ENCODE peak calls at places on chromosomes 11 and 22, in six cellular contexts. E, Q, I, V, K and Y are unnamed samples.

GRCh38 chr11:131894615-131895544 is 524.5 kb downstream of the NTM start:
- DNase-seq in E (no peak), V (no peak), I (no peak), Q (no peak), K (no peak), Y (no peak)

GRCh38 chr22:23856721-23857605 is 712 bp upstream of the SLC2A11 start:
- DNase-seq in Q (no peak), I (peak; percentile 53), E (no peak), V (no peak), K (peak; percentile 73), Y (peak; percentile 40)

GRCh38 chr11:1102221-1102971 is 27.7 kb downstream of the MUC2 start:
- DNase-seq in Q (no peak), V (no peak), K (no peak), E (no peak), I (no peak), Y (no peak)

GRCh38 chr22:35900483-35901168 is 128.0 kb downstream of the RBFOX2 start:
- DNase-seq in K (no peak), Q (no peak), V (peak; percentile 31), E (no peak), I (no peak), Y (peak; percentile 7)

GRCh38 chr11:2663506-2663905 is 36.3 kb downstream of the KCNQ1OT1 start:
- DNase-seq in Q (peak; percentile 18), E (no peak), V (no peak), I (no peak), K (no peak), Y (no peak)

GRCh38 chr11:124415356-124415923 is 9.2 kb downstream of the OR8B4 start:
- DNase-seq in E (peak; percentile 19), I (no peak), V (peak; percentile 1), Q (peak; percentile 21), K (peak; percentile 61), Y (no peak)

GRCh38 chr22:31611065-31611760 is 50.8 kb downstream of the PISD start:
- DNase-seq in Q (no peak), I (no peak), E (no peak), V (no peak), K (no peak), Y (peak; percentile 1)

GRCh38 chr11:1197431-1197885 is 25.4 kb upstream of the MUC5B start:
- DNase-seq in K (no peak), V (no peak), I (no peak), E (no peak), Q (no peak), Y (no peak)

GRCh38 chr22:37472418-37473006 is 13.7 kb downstream of the MFNG start:
- DNase-seq in I (peak; percentile 35), V (no peak), Q (peak; percentile 71), E (no peak), K (peak; percentile 56), Y (peak; percentile 48)

GRCh38 chr11:72349053-72349452 is 85.3 kb downstream of the CLPB start:
- DNase-seq in V (no peak), E (no peak), Q (no peak), I (no peak), K (no peak), Y (no peak)

GRCh38 chr22:46363611-46364321 is 28.3 kb downstream of the TRMU start:
- DNase-seq in K (no peak), Q (no peak), I (no peak), V (no peak), E (no peak), Y (no peak)

GRCh38 chr22:23522642-23523251 is 57.3 kb downstream of the IGLL1 start:
- DNase-seq in I (no peak), V (peak; percentile 18), Q (no peak), E (no peak), K (peak; percentile 61), Y (no peak)

GRCh38 chr22:24271406-24271760 is 752 bp downstream of the SPECC1L start:
- DNase-seq in Q (no peak), E (no peak), V (no peak), K (peak; percentile 55), I (no peak), Y (no peak)

GRCh38 chr22:20970939-20971657 is 4.0 kb downstream of the AIFM3 start:
- DNase-seq in V (no peak), E (no peak), I (no peak), K (no peak), Q (no peak), Y (no peak)

GRCh38 chr22:23833911-23834317 is 4.9 kb downstream of the DERL3 start:
- DNase-seq in E (no peak), I (no peak), V (no peak), Q (no peak), K (no peak), Y (no peak)

GRCh38 chr11:9527481-9528140 is 45.9 kb upstream of the WEE1 start:
- DNase-seq in K (no peak), E (peak; percentile 33), V (peak; percentile 82), Q (no peak), I (no peak), Y (no peak)

GRCh38 chr22:43008921-43009320 is 6.0 kb downstream of the PACSIN2 start:
- DNase-seq in E (no peak), Q (no peak), K (no peak), V (no peak), I (no peak), Y (no peak)

GRCh38 chr11:70352601-70353000 is 45.7 kb upstream of the CTTN start:
- DNase-seq in I (no peak), K (no peak), V (no peak), E (no peak), Q (no peak), Y (no peak)

GRCh38 chr11:118918128-118918685 is 7.5 kb downstream of the BCL9L start:
- DNase-seq in V (peak; percentile 93), K (peak; percentile 89), E (no peak), Q (no peak), I (no peak), Y (peak; percentile 73)

GRCh38 chr11:126624491-126624890 is 269.0 kb downstream of the ST3GAL4 start:
- DNase-seq in E (no peak), I (no peak), K (no peak), V (no peak), Q (no peak), Y (no peak)

GRCh38 chr11:69702769-69703510 is 882 bp downstream of the FGF19 start:
- DNase-seq in K (no peak), V (no peak), I (no peak), Q (no peak), E (no peak), Y (no peak)

GRCh38 chr22:36377022-36377631 is 10.6 kb downstream of the MYH9 start:
- DNase-seq in Q (peak; percentile 77), K (no peak), E (no peak), V (no peak), I (no peak), Y (peak; percentile 61)

GRCh38 chr22:36732609-36733008 is 29.1 kb upstream of the CACNG2 start:
- DNase-seq in I (no peak), V (no peak), E (no peak), Q (no peak), K (no peak), Y (no peak)

GRCh38 chr11:12087075-12087775 is 23.2 kb upstream of the MICAL2 start:
- DNase-seq in E (no peak), V (peak; percentile 78), K (no peak), I (no peak), Q (no peak), Y (peak; percentile 69)

GRCh38 chr11:123579482-123579812 is 75.0 kb downstream of the SCN3B start:
- DNase-seq in I (no peak), Q (no peak), V (no peak), K (no peak), E (no peak), Y (no peak)

GRCh38 chr11:109668973-109669634 is 247.1 kb downstream of the C11orf87 start:
- DNase-seq in E (no peak), V (no peak), K (no peak), I (no peak), Q (no peak), Y (no peak)

GRCh38 chr11:36458129-36458918 is 51.7 kb downstream of the TRAF6 start:
- DNase-seq in V (no peak), Q (no peak), E (no peak), I (no peak), K (no peak), Y (no peak)

GRCh38 chr22:29469755-29470154 is 10.3 kb upstream of the NEFH start:
- DNase-seq in V (no peak), E (no peak), K (peak; percentile 46), Q (no peak), I (no peak), Y (no peak)
- TF ChIP-seq CTCF in V (no peak), E (no peak), K (no peak), Q (no peak), I (no peak), Y (no peak)

GRCh38 chr22:33013531-33014162 is 44.5 kb downstream of the SYN3 start:
- DNase-seq in E (no peak), V (no peak), K (no peak), Q (no peak), I (no peak), Y (no peak)

GRCh38 chr22:33007485-33007884 is 50.7 kb downstream of the SYN3 start:
- DNase-seq in K (no peak), I (no peak), Q (no peak), V (no peak), E (no peak), Y (no peak)

GRCh38 chr22:33018232-33018864 is 39.8 kb downstream of the SYN3 start:
- DNase-seq in E (no peak), Q (peak; percentile 73), V (no peak), K (peak; percentile 75), I (peak; percentile 72), Y (peak; percentile 60)

GRCh38 chr22:33014621-33015020 is 43.6 kb downstream of the SYN3 start:
- DNase-seq in Q (no peak), K (no peak), V (no peak), I (no peak), E (no peak), Y (no peak)

GRCh38 chr22:33013051-33013450 is 45.1 kb downstream of the SYN3 start:
- DNase-seq in E (no peak), I (no peak), Q (no peak), V (no peak), K (no peak), Y (no peak)
- TF ChIP-seq CTCF in E (no peak), I (no peak), Q (no peak), V (no peak), K (no peak), Y (no peak)

DNA sequence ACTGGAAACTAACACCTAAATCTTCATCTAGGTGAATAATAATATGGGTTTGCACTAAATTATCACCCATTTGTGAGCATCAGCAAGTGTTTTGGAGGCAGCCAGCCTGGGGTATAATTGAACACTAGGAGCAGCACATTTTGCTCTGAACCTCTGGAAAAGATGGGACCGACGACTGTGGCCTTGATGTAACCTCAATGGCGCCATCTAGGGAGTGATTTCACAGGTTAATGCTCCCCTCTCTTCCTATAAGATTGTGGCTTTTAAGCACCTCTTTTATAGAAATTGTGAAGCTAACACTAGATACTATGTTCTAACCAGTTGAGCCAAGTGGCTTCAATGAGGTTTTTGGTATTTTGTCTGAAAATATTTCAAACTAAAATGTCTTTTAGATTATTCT is 203.7 kb downstream of the NELL1 start:
- DNase-seq in K (peak; percentile 73), E (no peak), V (no peak), Q (peak; percentile 24), I (peak; percentile 54), Y (peak; percentile 12)
- TF ChIP-seq CTCF in K (peak; percentile 42), E (no peak), V (no peak), Q (peak; percentile 12), I (peak; percentile 66), Y (peak; percentile 38)

DNA sequence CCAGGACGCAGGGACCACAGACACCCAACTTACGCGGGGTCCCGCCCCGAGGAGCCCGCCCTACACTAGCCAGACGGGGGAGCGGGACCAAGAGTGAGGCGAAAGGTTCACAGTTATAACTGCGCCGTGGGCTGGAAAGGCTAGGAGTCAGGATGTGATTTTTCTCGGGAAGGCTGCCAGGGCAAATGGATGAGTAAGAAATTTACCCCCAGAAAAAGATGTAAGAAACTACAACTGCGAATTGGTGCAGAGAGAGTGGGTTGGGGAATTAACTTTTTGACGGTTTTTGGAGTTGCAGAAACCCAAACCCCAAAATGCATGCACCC is 1.3 kb downstream of the TSPAN18 start:
- DNase-seq in K (no peak), E (no peak), Q (no peak), I (no peak), V (no peak), Y (no peak)
- TF ChIP-seq CTCF in K (no peak), E (no peak), Q (no peak), I (peak; percentile 12), V (no peak), Y (peak; percentile 59)